ENCODE peak calls at places on chromosomes 6 and 20, in four cellular contexts. P is stimulated activated CD4-positive, alpha-beta T cell treated with anti-CD3 and anti-CD28 coated beads, Interleukin-12 subunit alpha, Interleukin-12 subunit beta, amount 100 ng/mL, for 4 hours; M is NCI-H345; Z is PC-3. Y is an unnamed sample.

GRCh38 chr6:108556864-108557493 is 3.7 kb upstream of the FOXO3 start:
- DNase-seq in M (no peak), P (no peak), Z (peak), Y (no peak)

GRCh38 chr6:124770784-124771183 is 191.5 kb upstream of the RNF217 start:
- DNase-seq in Z (no peak), M (no peak), P (no peak), Y (no peak)

GRCh38 chr6:40743226-40743625 is 156.1 kb upstream of the LRFN2 start:
- DNase-seq in P (no peak), M (no peak), Z (no peak), Y (no peak)

GRCh38 chr20:32574296-32575226 is 10.6 kb downstream of the NOL4L start:
- DNase-seq in M (no peak), Z (peak), P (peak), Y (peak)

GRCh38 chr6:26017567-26017966 is 55.0 kb downstream of the TRIM38 start:
- DNase-seq in Z (no peak), P (peak), M (no peak), Y (no peak)

GRCh38 chr20:50328996-50329898 is 138.6 kb downstream of the CEBPB start:
- DNase-seq in P (no peak), Z (no peak), M (no peak), Y (no peak)

GRCh38 chr20:5195655-5196054 is 68.8 kb downstream of the CDS2 start:
- DNase-seq in M (no peak), P (no peak), Z (no peak), Y (peak)

GRCh38 chr20:24034820-24035219 is 46.2 kb upstream of the GGTLC1 start:
- DNase-seq in M (peak), P (no peak), Z (peak), Y (no peak)

GRCh38 chr20:34516874-34517542 is 786 bp downstream of the DYNLRB1 start:
- DNase-seq in Z (peak), M (peak), P (peak), Y (no peak)

GRCh38 chr20:1324598-1325172 is 4.3 kb downstream of the SDCBP2 start:
- DNase-seq in Z (peak), P (no peak), M (no peak), Y (peak)

GRCh38 chr6:137571854-137572253 is 77.7 kb upstream of the OLIG3 start:
- DNase-seq in Z (peak), M (peak), P (peak), Y (peak)

GRCh38 chr20:35108921-35109320 is 16.3 kb upstream of the TRPC4AP start:
- DNase-seq in Z (peak), P (no peak), M (no peak), Y (no peak)